ENCODE peak calls at places on chromosomes 6 and 20, in five cellular contexts. T is erythroblast, J is A549, S is uterus, L is lower leg skin. I is an unnamed sample.

GRCh38 chr20:62352402-62353288 is 14.5 kb downstream of the LAMA5 start:
- DNase-seq in T (no peak), J (peak; percentile 66), S (peak; percentile 83), L (no peak), I (no peak)

GRCh38 chr6:33725891-33726673 is 14.6 kb upstream of the UQCC2 start:
- DNase-seq in T (no peak), J (no peak), S (no peak), L (no peak), I (no peak)

GRCh38 chr6:170522565-170523183 is 30.4 kb downstream of the PSMB1 start:
- DNase-seq in T (no peak), J (no peak), S (no peak), L (no peak), I (no peak)

GRCh38 chr6:111745636-111746035 is 127.6 kb downstream of the FYN start:
- DNase-seq in T (no peak), J (no peak), S (no peak), L (no peak), I (no peak)

GRCh38 chr6:12092762-12093161 is 80.7 kb downstream of the HIVEP1 start:
- DNase-seq in T (no peak), J (no peak), S (no peak), L (no peak), I (no peak)

GRCh38 chr20:17969276-17969883 is 562 bp downstream of the MGME1 start:
- DNase-seq in T (peak; percentile 88), J (peak; percentile 70), S (no peak), L (no peak), I (no peak)

GRCh38 chr6:2127484-2127911 is 117.9 kb downstream of the GMDS start:
- DNase-seq in T (peak; percentile 69), J (no peak), S (peak; percentile 54), L (peak; percentile 88), I (no peak)

GRCh38 chr6:14450133-14451040 is 332.8 kb downstream of the CD83 start:
- DNase-seq in T (no peak), J (no peak), S (no peak), L (no peak), I (no peak)

GRCh38 chr6:41614713-41615112 is 23.6 kb upstream of the MDFI start:
- DNase-seq in T (no peak), J (no peak), S (no peak), L (no peak), I (no peak)

GRCh38 chr6:10276888-10277287 is 138.0 kb downstream of the TFAP2A start:
- DNase-seq in T (no peak), J (no peak), S (no peak), L (no peak), I (no peak)

GRCh38 chr6:154754152-154754551 is 20.9 kb downstream of the SCAF8 start:
- DNase-seq in T (peak; percentile 51), J (no peak), S (no peak), L (no peak), I (no peak)

GRCh38 chr20:52539891-52540290 is 348.3 kb upstream of the ZFP64 start:
- DNase-seq in T (no peak), J (no peak), S (no peak), L (no peak), I (no peak)

GRCh38 chr6:7151381-7151780 is 43.6 kb downstream of the RREB1 start:
- DNase-seq in T (no peak), J (no peak), S (no peak), L (no peak), I (no peak)

GRCh38 chr6:14440891-14441358 is 323.4 kb downstream of the CD83 start:
- DNase-seq in T (no peak), J (no peak), S (no peak), L (no peak), I (no peak)

GRCh38 chr20:25277051-25277801 is 29.3 kb downstream of the PYGB start:
- DNase-seq in T (no peak), J (no peak), S (peak; percentile 11), L (peak; percentile 80), I (no peak)

GRCh38 chr6:30493643-30494250 is 4.4 kb downstream of the HLA-E start:
- DNase-seq in T (no peak), J (no peak), S (no peak), L (peak; percentile 79), I (no peak)
- TF ChIP-seq POLR2A in T (peak; percentile 16), J (no peak), S (no peak), L (no peak), I (no peak)

DNA sequence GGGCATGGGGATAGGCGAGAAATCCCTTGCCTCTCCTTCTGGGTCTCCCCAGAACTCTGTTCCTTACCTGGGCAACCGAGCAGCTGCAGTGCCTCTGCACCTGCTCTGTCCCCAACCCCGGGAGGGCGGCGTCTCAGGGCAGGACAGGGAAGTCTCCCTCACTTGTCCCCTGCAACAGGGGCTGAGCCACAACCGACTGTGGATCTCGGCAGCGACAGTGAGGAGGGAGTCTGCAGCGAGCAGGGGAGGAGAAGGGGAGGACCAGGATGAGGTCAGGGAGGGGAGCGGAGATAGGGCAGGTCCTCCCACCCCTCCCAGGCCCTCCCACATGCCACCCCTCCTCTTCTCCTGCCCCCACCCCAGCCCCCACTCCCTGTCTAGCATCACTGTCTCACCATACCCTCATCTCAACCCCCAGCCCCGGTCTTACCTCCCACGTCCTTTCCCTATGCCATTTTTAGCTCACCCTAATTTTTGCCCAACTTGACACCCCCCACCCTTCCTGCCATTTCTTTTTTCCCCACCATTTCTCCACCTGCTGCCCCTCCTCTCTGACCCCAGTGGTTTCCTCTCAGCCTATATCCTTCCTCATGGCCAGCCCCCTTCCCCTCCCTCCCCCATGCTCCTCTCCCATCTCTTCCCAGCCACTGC is at the start of gene TNXB:
- DNase-seq in T (peak; percentile 47), J (no peak), S (peak; percentile 80), L (peak; percentile 91), I (no peak)
- TF ChIP-seq POLR2A in T (peak; percentile 63), J (no peak), S (peak; percentile 62), L (no peak), I (peak; percentile 39)

GRCh38 chr6:113969888-113970807 is 800 bp downstream of the HDAC2 start:
- DNase-seq in T (peak; percentile 77), J (no peak), S (peak; percentile 47), L (peak; percentile 93), I (no peak)

GRCh38 chr6:113971786-113972185 is 838 bp upstream of the HDAC2 start:
- DNase-seq in T (peak; percentile 58), J (no peak), S (no peak), L (no peak), I (no peak)

GRCh38 chr6:113967777-113968176 is 3.2 kb downstream of the HDAC2 start:
- DNase-seq in T (no peak), J (no peak), S (no peak), L (no peak), I (no peak)

GRCh38 chr6:113968472-113968871 is 2.5 kb downstream of the HDAC2 start:
- DNase-seq in T (no peak), J (no peak), S (no peak), L (no peak), I (no peak)

DNA sequence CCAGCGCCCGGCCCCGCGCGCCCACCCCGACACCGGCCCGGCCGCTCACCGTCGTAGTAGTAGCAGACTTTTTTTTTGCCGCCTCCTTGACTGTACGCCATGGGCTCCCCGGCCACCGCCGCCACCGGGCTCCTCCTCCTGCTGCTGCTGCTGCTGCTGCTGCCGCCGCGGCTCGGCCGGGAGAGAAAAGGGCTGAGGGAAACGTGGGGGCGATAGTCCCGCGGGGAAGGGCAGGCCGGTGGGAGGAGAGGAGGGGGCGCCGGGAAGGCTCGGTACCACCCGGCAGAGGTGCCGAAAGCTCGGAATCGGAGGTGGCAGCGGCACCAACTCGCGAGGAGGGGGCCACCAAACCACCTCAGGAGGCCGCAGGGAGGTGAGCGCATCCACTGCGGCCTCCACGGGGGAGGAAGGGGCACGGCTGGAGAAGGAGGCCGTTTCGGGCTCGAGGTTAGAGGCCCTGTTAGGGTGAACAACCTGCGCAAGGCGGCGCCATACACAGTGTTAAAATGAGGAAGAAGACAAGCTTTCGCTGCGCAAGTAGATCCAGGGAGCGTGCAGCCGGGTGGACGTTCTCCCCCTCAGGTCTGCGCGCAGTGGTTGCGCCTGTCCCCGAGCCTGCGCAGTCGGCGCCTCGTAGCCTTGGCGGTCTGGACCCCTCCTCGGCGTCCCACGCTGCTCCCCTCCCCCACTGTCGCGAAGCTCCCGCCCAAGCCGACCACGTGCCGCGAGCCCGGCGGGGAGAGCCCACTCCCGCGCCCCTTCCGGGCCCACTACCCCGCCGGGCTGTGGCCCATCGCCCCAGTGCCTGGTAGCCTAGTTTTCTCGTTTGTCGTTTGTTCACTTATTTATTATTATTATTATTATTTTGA is at the start of gene HDAC2:
- DNase-seq in T (peak; percentile 93), J (peak; percentile 57), S (peak; percentile 75), L (peak; percentile 95), I (no peak)
- TF ChIP-seq POLR2A in T (peak; percentile 79), J (peak; percentile 66), S (peak; percentile 63), L (no peak), I (no peak)

GRCh38 chr6:17291778-17292177 is 10.6 kb downstream of the RBM24 start:
- DNase-seq in T (no peak), J (no peak), S (no peak), L (no peak), I (no peak)

GRCh38 chr6:17293395-17293794 is 12.2 kb downstream of the RBM24 start:
- DNase-seq in T (no peak), J (no peak), S (no peak), L (no peak), I (no peak)

GRCh38 chr6:17297261-17298080 is 16.3 kb downstream of the RBM24 start:
- DNase-seq in T (no peak), J (no peak), S (no peak), L (no peak), I (no peak)

GRCh38 chr6:17289491-17290106 is 8.4 kb downstream of the RBM24 start:
- DNase-seq in T (no peak), J (no peak), S (peak; percentile 80), L (no peak), I (no peak)

GRCh38 chr6:17292600-17293133 is 11.5 kb downstream of the RBM24 start:
- DNase-seq in T (no peak), J (no peak), S (no peak), L (no peak), I (no peak)
- TF ChIP-seq POLR2A in T (no peak), J (no peak), S (no peak), L (no peak), I (no peak)

DNA sequence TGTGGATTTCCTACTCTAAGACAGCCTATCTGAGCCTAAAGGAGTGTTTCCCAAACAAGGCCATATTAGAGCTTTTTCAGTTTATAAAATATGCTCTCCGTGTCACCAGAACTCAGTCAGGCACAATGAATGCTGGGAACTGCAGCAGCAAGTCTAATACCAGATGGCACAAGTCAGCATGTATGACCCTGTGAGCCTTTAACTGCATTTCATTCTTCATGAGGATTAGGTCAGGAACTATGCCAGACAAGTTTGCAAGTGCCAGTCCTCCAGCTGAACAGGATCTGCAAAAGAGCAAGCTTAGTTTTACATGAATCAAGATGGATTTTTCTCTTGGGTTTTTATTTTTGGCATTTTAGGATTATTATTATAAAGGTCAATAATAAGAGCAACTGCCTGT is 66.7 kb upstream of the SAMD5 start:
- DNase-seq in T (no peak), J (no peak), S (no peak), L (no peak), I (no peak)
- TF ChIP-seq POLR2A in T (no peak), J (no peak), S (no peak), L (no peak), I (no peak)